ENCODE peak calls at places on chromosomes 4 and X, in seven cellular contexts. F is PC-9, S is lower leg skin, E is uterus, I is kidney, J is cardiac fibroblast, T is nephron progenitor cell. A is an unnamed sample.

GRCh38 chr4:60952921-60953320 is 247.2 kb upstream of the ADGRL3 start:
- DNase-seq in F (no peak), S (no peak), E (no peak), I (no peak), J (no peak), T (no peak), A (no peak)

GRCh38 chr4:110005461-110006056 is 92.9 kb downstream of the EGF start:
- DNase-seq in F (no peak), S (no peak), E (no peak), I (no peak), J (peak), T (no peak), A (no peak)

GRCh38 chr4:177450421-177451107 is 8.3 kb upstream of the AGA start:
- DNase-seq in F (no peak), S (no peak), E (no peak), I (no peak), J (peak), T (no peak), A (no peak)

GRCh38 chrX:10615931-10616780 is 4.2 kb downstream of the MID1 start:
- DNase-seq in F (no peak), S (no peak), E (peak), I (no peak), J (peak), T (peak), A (no peak)

GRCh38 chr4:147768113-147768512 is 36.2 kb downstream of the ARHGAP10 start:
- DNase-seq in F (no peak), S (no peak), E (no peak), I (no peak), J (peak), T (no peak), A (no peak)

GRCh38 chr4:131304686-131305085 is 1844.4 kb upstream of the PCDH10 start:
- DNase-seq in F (no peak), S (no peak), E (no peak), I (no peak), J (no peak), T (no peak), A (no peak)

GRCh38 chrX:101803451-101803850 is 128.4 kb downstream of the ZMAT1 start:
- DNase-seq in F (no peak), S (no peak), E (no peak), I (no peak), J (peak), T (no peak), A (no peak)

GRCh38 chr4:53507058-53507457 is 84.2 kb downstream of the LNX1 start:
- DNase-seq in F (no peak), S (no peak), E (no peak), I (no peak), J (no peak), T (no peak), A (no peak)

GRCh38 chr4:154569028-154569427 is 6.2 kb downstream of the FGB start:
- DNase-seq in F (no peak), S (no peak), E (no peak), I (no peak), J (peak), T (no peak), A (no peak)

GRCh38 chrX:7108995-7109634 is 38.4 kb upstream of the STS start:
- DNase-seq in F (no peak), S (no peak), E (no peak), I (no peak), J (peak), T (peak), A (no peak)

GRCh38 chr4:76984788-76985211 is 35.2 kb downstream of the SEPTIN11 start:
- DNase-seq in F (no peak), S (peak), E (peak), I (peak), J (peak), T (peak), A (no peak)

GRCh38 chr4:170090667-170091052 is 904 bp upstream of the AADAT start:
- DNase-seq in F (no peak), S (no peak), E (no peak), I (no peak), J (peak), T (no peak), A (no peak)

GRCh38 chr4:170088686-170089085 is 1.1 kb downstream of the AADAT start:
- DNase-seq in F (no peak), S (no peak), E (no peak), I (no peak), J (no peak), T (no peak), A (no peak)

GRCh38 chr4:170089274-170089742 is 448 bp downstream of the AADAT start:
- DNase-seq in F (no peak), S (no peak), E (peak), I (no peak), J (peak), T (peak), A (no peak)

GRCh38 chr4:170091069-170091696 is 1.4 kb upstream of the AADAT start:
- DNase-seq in F (peak), S (no peak), E (no peak), I (peak), J (no peak), T (peak), A (no peak)

DNA sequence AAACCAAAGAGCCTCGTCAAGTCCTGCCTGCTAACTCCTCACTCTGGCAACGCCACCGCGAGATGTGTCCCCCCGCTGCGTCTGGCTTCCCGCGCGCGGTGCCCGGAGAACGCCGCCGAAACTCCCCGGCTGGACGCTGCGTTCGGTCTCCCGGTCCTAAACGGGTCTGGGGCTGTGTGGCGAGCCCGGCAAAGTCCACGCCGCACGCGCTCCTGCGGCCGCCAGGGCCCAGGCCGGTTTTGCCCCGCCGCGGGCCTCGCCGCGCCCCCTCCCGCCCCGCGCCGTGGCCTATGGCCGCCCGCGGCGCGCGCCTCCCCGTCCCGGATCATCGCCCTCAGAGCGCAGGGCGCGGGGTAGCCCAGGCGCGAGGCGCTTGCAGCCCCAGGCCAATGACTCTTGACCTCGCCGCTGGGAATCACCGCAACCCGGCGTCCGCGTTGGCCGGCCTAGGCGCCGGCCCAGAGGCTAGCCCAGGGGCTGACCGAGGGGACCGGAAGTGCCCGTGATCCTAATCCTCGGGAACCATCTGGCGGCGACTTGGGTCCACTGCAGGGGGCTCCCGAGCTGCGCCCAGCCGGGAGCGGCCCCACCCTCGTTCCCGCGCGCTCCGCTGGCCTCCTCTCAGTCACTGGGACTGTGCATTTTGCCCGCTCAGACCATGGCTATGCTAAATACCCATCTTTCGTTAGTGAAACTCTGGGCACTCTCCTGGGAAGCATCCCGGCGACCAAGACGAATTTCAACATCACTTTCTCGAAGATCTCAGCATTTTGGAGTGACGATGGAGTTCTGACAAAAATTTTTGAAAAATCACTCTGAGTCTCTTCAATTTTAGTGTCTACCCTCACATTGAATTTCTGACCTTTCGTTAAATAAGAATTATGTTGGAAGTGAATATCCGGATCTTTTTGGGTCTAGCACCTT is at the start of gene AADAT:
- DNase-seq in F (peak), S (peak), E (peak), I (peak), J (peak), T (peak), A (peak)
- TF ChIP-seq CTCF in F (peak), S (no peak), E (peak), I (peak), J (peak), T (peak), A (no peak)

DNA sequence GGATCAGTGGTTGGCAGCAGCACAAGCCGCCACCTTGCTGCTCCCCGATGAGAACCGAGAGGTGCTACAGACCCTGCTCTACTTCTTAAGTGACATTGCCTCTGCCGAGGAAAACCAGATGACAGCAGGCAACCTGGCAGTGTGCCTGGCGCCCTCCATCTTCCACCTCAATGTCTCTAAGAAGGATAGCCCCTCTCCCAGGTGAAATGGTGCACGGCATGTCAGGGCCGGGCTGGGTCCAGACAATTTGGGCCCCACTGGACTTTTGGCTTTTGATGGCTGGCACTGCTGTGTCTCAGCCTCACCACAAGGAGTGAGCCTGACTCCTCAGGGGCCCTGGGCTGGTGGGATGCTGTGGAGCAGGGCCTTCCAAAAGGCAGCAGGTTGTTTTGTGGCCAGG is 74.1 kb downstream of the STARD8 start:
- DNase-seq in F (no peak), S (peak), E (peak), I (no peak), J (no peak), T (no peak), A (no peak)
- TF ChIP-seq CTCF in F (no peak), S (no peak), E (no peak), I (no peak), J (no peak), T (no peak), A (no peak)

DNA sequence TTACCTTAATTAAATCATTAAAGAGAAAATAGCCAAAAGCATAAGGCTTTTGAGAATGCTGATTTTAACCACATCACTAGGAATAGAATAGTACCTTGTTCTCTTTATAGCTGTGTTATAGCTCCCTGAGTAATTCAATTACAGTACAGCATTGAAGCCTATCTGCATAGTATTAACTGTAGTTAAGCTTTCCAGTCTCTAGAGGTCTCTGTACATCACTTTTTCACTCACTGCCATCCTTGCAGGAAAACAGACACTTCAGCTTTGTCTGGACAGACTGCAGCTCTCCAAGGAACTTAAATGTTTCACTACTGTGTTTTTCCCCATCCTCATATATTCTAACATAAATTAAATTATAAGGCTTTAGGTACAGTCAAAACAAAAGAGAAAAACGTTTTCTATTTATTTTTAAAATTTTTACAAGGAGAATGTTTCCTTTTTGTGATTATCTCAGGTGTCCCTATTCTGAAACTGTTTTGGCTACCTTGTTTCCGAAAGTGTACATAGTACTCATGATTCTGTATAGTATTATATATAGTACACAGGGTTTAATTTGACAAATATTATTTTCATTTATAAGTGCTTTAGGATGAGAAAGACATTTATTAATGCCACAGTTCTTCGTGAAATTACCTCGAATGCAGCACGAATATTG is 407.9 kb downstream of the PCDH18 start:
- DNase-seq in F (peak), S (no peak), E (peak), I (no peak), J (peak), T (no peak), A (no peak)
- TF ChIP-seq CTCF in F (peak), S (no peak), E (peak), I (peak), J (peak), T (peak), A (no peak)

GRCh38 chr4:26400140-26400539 is 79.3 kb downstream of the RBPJ start:
- DNase-seq in F (no peak), S (no peak), E (no peak), I (no peak), J (no peak), T (no peak), A (no peak)

GRCh38 chr4:26402458-26402857 is 81.6 kb downstream of the RBPJ start:
- DNase-seq in F (no peak), S (no peak), E (no peak), I (no peak), J (no peak), T (no peak), A (no peak)

GRCh38 chr4:26407466-26407865 is 82.8 kb downstream of the CCKAR start:
- DNase-seq in F (no peak), S (no peak), E (no peak), I (no peak), J (no peak), T (no peak), A (no peak)

GRCh38 chr4:26406346-26406975 is 83.8 kb downstream of the CCKAR start:
- DNase-seq in F (no peak), S (no peak), E (no peak), I (no peak), J (peak), T (no peak), A (no peak)

GRCh38 chr4:26404597-26405323 is 83.9 kb downstream of the RBPJ start:
- DNase-seq in F (no peak), S (no peak), E (no peak), I (no peak), J (no peak), T (no peak), A (no peak)
- TF ChIP-seq CTCF in F (no peak), S (no peak), E (no peak), I (no peak), J (no peak), T (no peak), A (no peak)

DNA sequence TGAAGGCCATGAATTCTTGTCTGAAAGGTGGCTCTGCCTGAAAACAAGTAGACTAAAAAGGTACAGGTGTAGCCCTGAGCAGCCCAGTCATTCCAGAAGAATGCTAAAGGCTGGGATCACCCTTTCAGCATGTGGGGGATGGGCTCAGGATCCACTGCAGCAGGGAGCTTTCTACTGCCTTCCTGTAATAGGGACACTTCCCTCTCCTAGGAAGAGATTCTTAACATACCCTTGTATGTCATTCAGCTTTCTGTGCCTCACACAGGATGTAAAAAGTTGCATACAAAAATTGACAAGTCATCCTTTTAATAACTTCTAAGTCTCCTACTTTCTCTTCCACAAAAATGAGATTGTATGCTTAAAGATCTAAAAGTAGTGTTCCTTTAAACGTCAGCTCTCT is 123.3 kb downstream of the ZNF518B start:
- DNase-seq in F (no peak), S (no peak), E (no peak), I (no peak), J (no peak), T (no peak), A (no peak)
- TF ChIP-seq CTCF in F (no peak), S (no peak), E (no peak), I (no peak), J (no peak), T (no peak), A (no peak)

GRCh38 chr4:6334203-6334887 is 64.7 kb downstream of the WFS1 start:
- DNase-seq in F (no peak), S (no peak), E (no peak), I (peak), J (no peak), T (no peak), A (no peak)

GRCh38 chr4:6332042-6332668 is 62.5 kb downstream of the WFS1 start:
- DNase-seq in F (peak), S (no peak), E (no peak), I (no peak), J (peak), T (peak), A (no peak)

GRCh38 chr4:6332669-6333050 is 63.0 kb downstream of the WFS1 start:
- DNase-seq in F (no peak), S (no peak), E (no peak), I (no peak), J (no peak), T (no peak), A (no peak)

GRCh38 chr4:6335040-6335590 is 65.5 kb downstream of the WFS1 start:
- DNase-seq in F (no peak), S (no peak), E (no peak), I (peak), J (no peak), T (no peak), A (no peak)

GRCh38 chr4:6333301-6334202 is 63.9 kb downstream of the WFS1 start:
- DNase-seq in F (no peak), S (no peak), E (no peak), I (no peak), J (peak), T (no peak), A (no peak)
- TF ChIP-seq CTCF in F (peak), S (no peak), E (no peak), I (peak), J (peak), T (peak), A (no peak)

DNA sequence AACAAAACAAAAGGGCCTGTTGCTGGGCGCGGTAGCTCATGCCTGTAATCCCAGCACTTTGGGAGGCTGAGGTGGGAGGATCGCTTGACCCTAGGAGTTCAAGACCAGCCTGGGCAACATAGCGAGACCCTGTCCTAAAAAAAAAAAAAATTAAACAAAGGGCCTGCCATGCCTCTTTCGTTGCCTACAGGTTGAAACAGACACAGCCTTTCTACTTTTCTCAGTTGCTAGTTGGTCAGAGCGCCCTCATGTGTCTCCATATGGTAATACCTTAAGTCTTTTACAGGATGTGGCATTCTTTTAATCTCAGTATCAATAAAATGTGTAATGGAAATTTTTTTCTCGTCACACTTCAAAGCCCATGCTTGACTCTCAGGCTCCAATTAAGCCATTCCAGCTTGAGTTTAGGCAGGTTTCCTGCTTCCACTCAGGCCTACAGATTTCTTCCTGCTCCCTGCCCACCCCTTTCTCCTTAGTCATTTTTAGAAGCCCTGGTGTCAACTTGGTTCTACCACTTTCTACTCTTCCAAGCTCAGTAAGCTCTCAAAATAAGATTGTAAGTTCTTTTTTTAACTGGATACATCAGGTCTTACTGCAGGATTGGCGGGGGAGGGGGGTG is 4.6 kb upstream of the SOWAHD start:
- DNase-seq in F (peak), S (no peak), E (no peak), I (no peak), J (peak), T (no peak), A (no peak)
- TF ChIP-seq CTCF in F (peak), S (no peak), E (no peak), I (peak), J (peak), T (peak), A (no peak)

GRCh38 chr4:7712021-7712420 is 227.6 kb downstream of the AFAP1 start:
- DNase-seq in F (no peak), S (no peak), E (no peak), I (no peak), J (no peak), T (no peak), A (no peak)

GRCh38 chr4:7708981-7709380 is 230.7 kb downstream of the AFAP1 start:
- DNase-seq in F (no peak), S (no peak), E (no peak), I (no peak), J (no peak), T (no peak), A (no peak)

GRCh38 chr4:7710126-7710525 is 229.5 kb downstream of the AFAP1 start:
- DNase-seq in F (no peak), S (no peak), E (no peak), I (no peak), J (no peak), T (no peak), A (no peak)

GRCh38 chr4:7711330-7711963 is 228.2 kb downstream of the AFAP1 start:
- DNase-seq in F (no peak), S (no peak), E (no peak), I (no peak), J (no peak), T (no peak), A (no peak)

DNA sequence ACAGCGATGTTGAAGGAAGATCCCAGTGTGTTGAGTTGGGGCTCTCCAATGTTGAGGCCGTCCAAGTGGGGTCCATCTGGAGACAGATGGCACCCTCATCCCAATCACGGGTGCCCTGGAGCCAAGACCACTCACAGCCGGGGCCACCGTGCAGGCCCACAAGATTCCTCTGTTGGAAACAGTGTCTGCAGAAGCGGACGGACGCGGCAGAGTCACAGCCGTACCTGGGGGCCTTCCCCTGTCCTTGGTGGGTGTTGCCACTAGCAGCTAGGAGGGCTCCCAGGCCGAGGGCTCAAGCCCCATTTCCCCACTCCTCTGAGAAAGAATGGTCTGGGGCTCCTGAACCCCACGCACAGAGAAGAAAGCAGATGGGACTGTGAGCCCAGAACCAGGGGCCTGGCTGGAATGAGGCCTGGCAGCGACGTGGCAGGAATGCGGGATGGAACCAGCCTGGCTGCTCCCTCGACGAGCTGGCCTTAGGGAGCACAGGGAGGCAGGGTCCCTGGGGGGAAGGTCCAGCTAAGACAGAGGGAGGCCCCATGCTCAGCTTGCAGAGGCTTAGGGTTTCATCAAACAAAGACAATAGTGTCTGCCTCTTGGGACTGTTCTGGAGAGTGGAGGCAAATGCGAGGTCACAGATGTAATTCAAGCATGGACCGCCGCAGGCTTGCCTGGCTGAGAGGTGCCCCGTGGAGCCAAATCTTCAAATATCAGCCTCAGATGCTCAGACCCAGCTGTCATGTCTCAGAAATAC is 228.9 kb downstream of the AFAP1 start:
- DNase-seq in F (no peak), S (no peak), E (no peak), I (no peak), J (no peak), T (no peak), A (no peak)
- TF ChIP-seq CTCF in F (no peak), S (no peak), E (no peak), I (no peak), J (no peak), T (no peak), A (no peak)

A was measured in omental fat pad.